ENCODE peak calls at places on chromosomes 6 and 20, in eight cellular contexts. G is Peyer's patch, R is HFFc6, X is pancreas, F is cardiac fibroblast, S is HFF-Myc, I is astrocyte of the spinal cord, B is tibial artery. J is an unnamed sample.
A peak's percentile ranks its signal among the peaks of the same experiment; 100 is the strongest.

GRCh38 chr20:21182832-21183563 is 57.1 kb downstream of the KIZ start:
- DNase-seq in G (no peak), R (peak; percentile 91), X (no peak), F (peak; percentile 87), S (peak; percentile 72), I (peak; percentile 63), B (no peak), J (peak; percentile 76)

GRCh38 chr6:10514049-10514780 is 6.9 kb upstream of the GCNT2 start:
- DNase-seq in G (no peak), R (no peak), X (no peak), F (no peak), S (no peak), I (no peak), B (no peak), J (no peak)

GRCh38 chr20:63980317-63980805 is 571 bp upstream of the PRPF6 start:
- DNase-seq in G (no peak), R (no peak), X (no peak), F (no peak), S (no peak), I (no peak), B (no peak), J (no peak)

GRCh38 chr6:44023586-44024454 is 103.4 kb downstream of the MRPL14 start:
- DNase-seq in G (no peak), R (no peak), X (no peak), F (no peak), S (no peak), I (no peak), B (no peak), J (no peak)

GRCh38 chr6:167141667-167142432 is 15.9 kb downstream of the GPR31 start:
- DNase-seq in G (peak; percentile 77), R (no peak), X (no peak), F (peak; percentile 10), S (no peak), I (peak; percentile 15), B (no peak), J (peak; percentile 44)

GRCh38 chr6:155472886-155473285 is 17.2 kb upstream of the NOX3 start:
- DNase-seq in G (no peak), R (no peak), X (no peak), F (peak; percentile 72), S (no peak), I (peak; percentile 58), B (no peak), J (peak; percentile 83)

GRCh38 chr6:10033223-10033829 is 381.5 kb downstream of the TFAP2A start:
- DNase-seq in G (no peak), R (no peak), X (no peak), F (no peak), S (peak; percentile 5), I (peak; percentile 1), B (no peak), J (no peak)

GRCh38 chr6:6712258-6712978 is 123.9 kb downstream of the LY86 start:
- DNase-seq in G (no peak), R (no peak), X (peak; percentile 43), F (peak; percentile 61), S (no peak), I (peak; percentile 79), B (no peak), J (peak; percentile 79)

GRCh38 chr6:118537579-118537978 is 10.5 kb upstream of the PLN start:
- DNase-seq in G (no peak), R (peak; percentile 32), X (no peak), F (no peak), S (no peak), I (no peak), B (no peak), J (no peak)

GRCh38 chr20:51562334-51563140 is 20.0 kb upstream of the NFATC2 start:
- DNase-seq in G (peak; percentile 65), R (peak; percentile 98), X (peak; percentile 64), F (peak; percentile 92), S (peak; percentile 87), I (peak; percentile 97), B (peak; percentile 87), J (peak; percentile 90)

GRCh38 chr6:105363100-105363754 is 39.7 kb downstream of the PREP start:
- DNase-seq in G (no peak), R (peak; percentile 28), X (no peak), F (peak; percentile 52), S (no peak), I (peak; percentile 52), B (no peak), J (peak; percentile 64)
- TF ChIP-seq CTCF in G (peak; percentile 32), R (peak; percentile 78), X (no peak), F (peak; percentile 43), S (peak; percentile 22), I (peak; percentile 49), B (no peak), J (peak; percentile 65)

GRCh38 chr20:53580376-53581111 is 13.1 kb downstream of the ZNF217 start:
- DNase-seq in G (no peak), R (no peak), X (no peak), F (no peak), S (no peak), I (no peak), B (peak; percentile 12), J (no peak)
- TF ChIP-seq CTCF in G (no peak), R (peak; percentile 62), X (no peak), F (peak; percentile 19), S (no peak), I (no peak), B (peak; percentile 51), J (peak; percentile 7)

GRCh38 chr6:42970859-42971612 is 7.9 kb downstream of the PEX6 start:
- DNase-seq in G (no peak), R (peak; percentile 16), X (no peak), F (peak; percentile 29), S (no peak), I (no peak), B (no peak), J (peak; percentile 19)
- TF ChIP-seq CTCF in G (no peak), R (no peak), X (no peak), F (no peak), S (no peak), I (no peak), B (no peak), J (no peak)

GRCh38 chr6:141077355-141078333 is 1055.1 kb upstream of the GJE1 start:
- DNase-seq in G (no peak), R (no peak), X (no peak), F (peak; percentile 33), S (peak; percentile 11), I (no peak), B (no peak), J (peak; percentile 46)
- TF ChIP-seq CTCF in G (peak; percentile 6), R (peak; percentile 44), X (no peak), F (peak; percentile 7), S (peak; percentile 36), I (peak; percentile 37), B (no peak), J (peak; percentile 51)

GRCh38 chr6:109506841-109507240 is 23.8 kb upstream of the ZBTB24 start:
- DNase-seq in G (no peak), R (no peak), X (no peak), F (no peak), S (no peak), I (no peak), B (no peak), J (no peak)

GRCh38 chr6:109508166-109508860 is 25.3 kb upstream of the ZBTB24 start:
- DNase-seq in G (no peak), R (no peak), X (no peak), F (peak; percentile 42), S (no peak), I (no peak), B (no peak), J (no peak)

GRCh38 chr6:109507490-109508072 is 24.6 kb upstream of the ZBTB24 start:
- DNase-seq in G (no peak), R (no peak), X (no peak), F (no peak), S (no peak), I (peak; percentile 61), B (no peak), J (no peak)

GRCh38 chr6:109503327-109504224 is 20.6 kb upstream of the ZBTB24 start:
- DNase-seq in G (no peak), R (no peak), X (no peak), F (no peak), S (no peak), I (no peak), B (no peak), J (no peak)

GRCh38 chr6:109506314-109506713 is 23.3 kb upstream of the ZBTB24 start:
- DNase-seq in G (no peak), R (no peak), X (no peak), F (no peak), S (no peak), I (no peak), B (no peak), J (no peak)
- TF ChIP-seq CTCF in G (no peak), R (no peak), X (no peak), F (no peak), S (no peak), I (no peak), B (no peak), J (no peak)

DNA sequence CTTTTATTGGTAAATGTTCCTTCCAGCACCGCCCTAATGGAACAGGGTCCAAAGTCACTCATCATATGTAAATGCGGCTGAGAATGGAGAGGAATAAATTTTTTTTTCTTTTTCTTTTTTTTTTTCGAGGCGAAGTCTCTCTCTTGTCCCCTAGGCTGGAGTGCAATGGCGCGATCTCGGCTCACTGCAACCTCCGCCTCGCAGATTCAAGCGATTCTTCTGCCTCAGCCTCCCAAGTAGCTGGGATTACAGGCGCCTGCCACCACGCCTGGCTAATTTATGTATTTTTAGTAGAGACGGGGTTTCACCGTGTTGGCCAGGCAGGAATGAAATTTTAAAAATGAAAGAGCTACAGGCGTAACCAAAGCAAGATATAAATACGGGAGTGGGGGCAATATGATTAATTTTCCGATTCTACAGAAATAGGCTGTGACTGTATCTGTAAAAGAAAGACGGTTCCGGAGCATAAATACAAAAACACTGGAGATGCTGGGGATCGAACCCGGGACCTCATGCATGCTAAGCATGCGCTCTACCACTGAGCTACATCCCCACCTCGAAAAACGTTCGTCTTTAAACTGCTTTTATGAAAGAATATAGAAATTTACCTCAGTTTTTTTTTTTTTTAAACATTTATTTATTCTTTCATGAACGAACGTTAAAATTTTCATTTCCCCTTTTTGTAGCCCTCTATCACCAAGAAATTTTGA is 132.2 kb downstream of the GPX5 start:
- DNase-seq in G (no peak), R (peak; percentile 57), X (no peak), F (peak; percentile 81), S (peak; percentile 36), I (peak; percentile 70), B (no peak), J (peak; percentile 75)
- TF ChIP-seq CTCF in G (no peak), R (no peak), X (no peak), F (no peak), S (no peak), I (no peak), B (no peak), J (no peak)

DNA sequence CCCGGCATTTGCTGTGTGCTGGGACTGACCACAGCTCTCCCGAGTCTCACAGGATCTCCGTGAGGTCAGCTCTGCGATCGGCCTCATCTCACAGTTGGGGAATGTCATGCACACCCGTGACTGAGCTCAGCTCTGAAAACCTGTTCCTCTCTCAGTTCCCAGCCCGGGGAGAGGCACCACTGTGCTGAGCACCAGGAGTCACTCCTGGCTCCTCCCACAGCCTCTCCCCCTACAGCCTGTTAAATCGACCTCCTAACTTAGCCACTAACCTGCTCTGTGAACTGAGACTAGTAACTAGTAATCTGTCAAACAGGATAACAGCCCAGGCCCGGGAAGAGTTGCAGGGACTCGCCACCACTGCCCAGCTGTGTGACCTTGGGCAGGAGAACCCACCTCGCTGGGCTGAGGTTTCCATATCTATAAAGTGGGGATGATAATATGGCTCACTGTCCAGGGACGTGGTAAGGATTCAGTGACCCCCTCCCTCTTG is 20.1 kb upstream of the NOL4L start:
- DNase-seq in G (no peak), R (no peak), X (no peak), F (peak; percentile 32), S (no peak), I (no peak), B (peak; percentile 55), J (peak; percentile 79)
- TF ChIP-seq CTCF in G (no peak), R (no peak), X (no peak), F (no peak), S (no peak), I (no peak), B (no peak), J (no peak)

J was measured in choroid plexus epithelial cell.